ENCODE peak calls at places on chromosomes 6 and 20, in five cellular contexts. C, K, R, P and T are unnamed samples.

GRCh38 chr20:2585811-2586210 is 49.4 kb downstream of the TMC2 start:
- DNase-seq in P (no peak), C (peak; percentile 46), R (peak; percentile 11), K (peak; percentile 78), T (peak; percentile 27)

GRCh38 chr6:134534708-134535149 is 216.8 kb upstream of the SGK1 start:
- DNase-seq in C (peak; percentile 63), R (no peak), K (peak; percentile 48), P (no peak), T (no peak)

GRCh38 chr6:90677440-90677839 is 90.6 kb upstream of the MAP3K7 start:
- DNase-seq in P (no peak), R (no peak), C (no peak), K (no peak), T (no peak)

GRCh38 chr6:154649723-154650122 is 83.5 kb upstream of the SCAF8 start:
- DNase-seq in K (no peak), R (no peak), C (no peak), P (no peak), T (no peak)

GRCh38 chr6:48069280-48069679 is 41.7 kb downstream of the PTCHD4 start:
- DNase-seq in K (peak; percentile 3), C (no peak), R (no peak), P (no peak), T (no peak)

GRCh38 chr20:52204136-52204535 is 12.6 kb upstream of the ZFP64 start:
- DNase-seq in R (no peak), P (no peak), K (no peak), C (no peak), T (no peak)

GRCh38 chr6:79078057-79078969 is at the start of gene PHIP:
- DNase-seq in R (peak; percentile 95), C (peak; percentile 98), P (peak; percentile 88), K (peak; percentile 99), T (peak; percentile 78)

GRCh38 chr6:118867181-118867580 is 26.8 kb upstream of the ASF1A start:
- DNase-seq in K (no peak), P (no peak), C (peak; percentile 25), R (no peak), T (no peak)

GRCh38 chr6:53765270-53765669 is 29.5 kb upstream of the LRRC1 start:
- DNase-seq in C (peak; percentile 35), K (no peak), R (no peak), P (no peak), T (no peak)

GRCh38 chr6:25232478-25232877 is 46.7 kb upstream of the CARMIL1 start:
- DNase-seq in C (no peak), R (peak; percentile 59), K (peak; percentile 76), P (no peak), T (peak; percentile 91)

GRCh38 chr6:89509719-89510339 is 76.9 kb downstream of the ANKRD6 start:
- DNase-seq in C (no peak), P (no peak), K (no peak), R (no peak), T (no peak)

GRCh38 chr6:85923013-85923430 is 280.3 kb upstream of the SYNCRIP start:
- DNase-seq in C (peak; percentile 20), R (peak; percentile 7), K (peak; percentile 7), P (peak; percentile 8), T (peak; percentile 3)

GRCh38 chr6:108168501-108168979 is 2.7 kb downstream of the NR2E1 start:
- DNase-seq in R (no peak), C (peak; percentile 19), K (no peak), P (no peak), T (no peak)
- TF ChIP-seq CTCF in R (peak; percentile 31), C (no peak), K (peak; percentile 23), P (no peak), T (no peak)

DNA sequence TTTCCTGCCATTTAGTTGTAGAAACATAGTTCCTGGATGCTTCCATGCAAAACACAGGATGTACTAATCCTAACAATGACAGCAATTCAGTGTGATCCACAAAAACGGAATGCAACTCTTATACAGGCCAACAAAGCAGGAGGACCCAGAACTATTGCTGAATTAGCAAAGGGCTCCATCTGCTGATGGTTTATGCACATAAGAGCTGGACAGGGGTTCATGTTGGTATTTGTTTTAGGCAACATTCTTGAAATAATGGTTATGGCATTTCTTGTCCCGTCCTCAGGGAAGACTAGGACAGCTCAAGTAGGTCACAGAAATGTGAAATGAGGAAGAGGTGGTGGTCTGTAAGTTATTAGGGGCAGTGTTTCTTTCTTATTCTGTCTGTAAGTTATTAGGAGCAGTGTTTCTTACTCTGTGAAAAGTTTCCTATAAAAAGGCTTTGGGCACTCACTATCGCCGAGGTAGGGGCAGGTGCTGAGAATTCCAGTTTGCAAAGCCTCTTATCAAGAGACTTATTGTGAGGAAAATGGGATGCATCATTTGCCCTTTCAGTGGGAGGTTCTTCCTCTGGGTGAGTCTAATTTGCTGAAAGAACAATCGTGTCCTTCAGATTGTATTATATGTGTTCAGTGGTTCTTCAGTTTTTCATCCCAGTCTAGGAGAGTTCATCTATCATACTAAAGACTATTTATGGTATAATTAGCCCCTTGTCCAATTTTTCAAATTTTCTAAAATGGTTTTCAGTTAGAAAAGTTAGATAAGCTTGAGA is 171.1 kb downstream of the MCHR2 start:
- DNase-seq in K (peak; percentile 53), C (peak; percentile 44), R (peak; percentile 33), P (no peak), T (peak; percentile 48)
- TF ChIP-seq CTCF in K (peak; percentile 55), C (no peak), R (peak; percentile 56), P (no peak), T (peak; percentile 53)

GRCh38 chr20:37335642-37336368 is 10.1 kb upstream of the SRC start:
- DNase-seq in R (no peak), P (no peak), C (no peak), K (no peak), T (no peak)
- TF ChIP-seq CTCF in R (no peak), P (no peak), C (no peak), K (no peak), T (no peak)

GRCh38 chr6:148746363-148747144 is at the start of gene UST:
- DNase-seq in R (peak; percentile 80), K (peak; percentile 97), P (no peak), C (peak; percentile 89), T (peak; percentile 93)
- TF ChIP-seq CTCF in R (peak; percentile 60), K (peak; percentile 38), P (no peak), C (peak; percentile 15), T (peak; percentile 56)

GRCh38 chr6:157761331-157761921 is 61.6 kb upstream of the SNX9 start:
- DNase-seq in P (no peak), K (no peak), R (no peak), C (peak; percentile 89), T (peak; percentile 58)

GRCh38 chr6:157763129-157763893 is 59.7 kb upstream of the SNX9 start:
- DNase-seq in K (no peak), P (peak; percentile 41), R (no peak), C (peak; percentile 62), T (peak; percentile 86)

GRCh38 chr6:157761926-157762325 is 61.1 kb upstream of the SNX9 start:
- DNase-seq in C (no peak), K (no peak), R (no peak), P (no peak), T (no peak)

GRCh38 chr6:157763894-157764345 is 59.1 kb upstream of the SNX9 start:
- DNase-seq in K (no peak), P (no peak), R (no peak), C (no peak), T (no peak)

GRCh38 chr6:157762636-157763035 is 60.4 kb upstream of the SNX9 start:
- DNase-seq in P (no peak), K (no peak), R (no peak), C (no peak), T (no peak)
- TF ChIP-seq CTCF in P (no peak), K (no peak), R (peak; percentile 21), C (no peak), T (peak; percentile 17)

DNA sequence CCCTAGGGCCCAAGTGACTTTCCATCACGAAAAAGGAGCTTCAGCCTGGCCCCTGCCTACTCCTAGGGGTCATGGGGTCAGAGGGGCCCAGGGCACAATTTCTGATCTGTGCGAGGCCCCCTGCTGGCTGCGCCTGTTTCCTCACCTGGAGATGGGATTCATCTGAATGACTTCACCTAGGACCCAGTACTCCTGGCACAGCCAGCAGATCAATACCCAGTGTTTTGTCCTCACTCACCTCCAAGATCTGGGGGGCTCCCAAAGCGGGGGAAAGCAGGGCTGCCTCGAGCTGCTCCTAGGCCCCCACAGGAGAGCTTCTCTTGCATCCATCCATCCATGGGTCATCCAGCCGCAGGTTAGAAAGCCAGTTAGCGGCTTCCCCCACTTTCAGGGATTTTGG is 33.8 kb downstream of the CD40 start:
- DNase-seq in K (no peak), P (no peak), C (no peak), R (no peak), T (no peak)
- TF ChIP-seq CTCF in K (peak; percentile 7), P (peak; percentile 3), C (no peak), R (peak; percentile 37), T (peak; percentile 36)

GRCh38 chr20:23320317-23320716 is 30.3 kb upstream of the NXT1 start:
- DNase-seq in P (no peak), K (peak; percentile 30), C (no peak), R (no peak), T (peak; percentile 26)
- TF ChIP-seq CTCF in P (peak; percentile 47), K (peak; percentile 60), C (peak; percentile 32), R (peak; percentile 62), T (peak; percentile 62)

GRCh38 chr6:32151885-32152311 is at the start of gene PRRT1:
- DNase-seq in R (no peak), K (no peak), C (no peak), P (no peak), T (no peak)

GRCh38 chr6:32154514-32155161 is 697 bp downstream of the PPT2 start:
- DNase-seq in P (peak; percentile 48), K (peak; percentile 52), R (no peak), C (peak; percentile 48), T (no peak)

GRCh38 chr6:32152414-32153251 is 894 bp upstream of the PRRT1 start:
- DNase-seq in C (peak; percentile 13), P (no peak), K (peak; percentile 33), R (no peak), T (no peak)

GRCh38 chr6:32153835-32154513 is at the start of gene PPT2:
- DNase-seq in P (peak; percentile 62), R (peak; percentile 68), C (peak; percentile 87), K (peak; percentile 91), T (peak; percentile 75)

DNA sequence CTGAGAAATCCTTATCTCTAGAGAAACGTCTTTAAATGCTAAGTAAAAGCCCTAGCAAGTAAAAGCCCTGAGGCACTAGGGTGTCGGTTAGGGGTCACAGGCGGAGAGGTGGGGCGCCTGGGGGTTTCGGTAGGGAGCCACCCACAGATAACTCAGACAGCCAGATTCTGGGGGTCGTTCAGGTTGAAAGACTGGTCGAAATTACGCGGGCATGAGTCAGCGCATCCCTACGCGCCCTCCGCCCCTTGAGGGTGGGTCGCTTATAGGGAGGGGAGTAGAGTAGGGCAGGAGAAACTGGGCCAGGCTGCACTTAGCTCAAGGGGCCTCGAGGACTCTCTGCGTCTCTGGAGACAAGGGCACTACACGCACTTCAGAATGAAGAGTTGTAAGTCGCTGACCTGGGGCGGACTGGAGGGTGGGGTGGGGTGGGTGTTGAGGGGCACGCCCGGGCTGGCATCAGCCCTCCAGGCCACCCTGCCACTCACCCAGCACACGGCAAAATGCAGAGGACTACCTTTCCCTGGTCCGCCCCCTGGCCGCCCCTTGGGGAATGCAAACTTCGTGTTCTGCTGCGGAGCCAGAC is 598 bp upstream of the PPT2 start:
- DNase-seq in K (no peak), P (no peak), R (no peak), C (peak; percentile 33), T (no peak)
- TF ChIP-seq CTCF in K (peak; percentile 19), P (no peak), R (peak; percentile 38), C (no peak), T (peak; percentile 22)

GRCh38 chr20:58131111-58131510 is 97.3 kb downstream of the ANKRD60 start:
- DNase-seq in C (peak; percentile 42), P (no peak), R (no peak), K (peak; percentile 71), T (no peak)
- TF ChIP-seq CTCF in C (no peak), P (no peak), R (no peak), K (no peak), T (no peak)